ENCODE peak calls at places on chromosome 5, in five cellular contexts. R is tibial nerve; E is IMR-90; L is spleen; Z is effector memory CD4-positive, alpha-beta T cell. S is an unnamed sample. For H3K4me1, the result is how much of the 10 kb centered on the place peaks cover.

GRCh38 chr5:32538031-32538547 is 47.3 kb upstream of the SUB1 start:
- DNase-seq in R (no peak), E (no peak), L (peak), Z (peak), S (no peak)

GRCh38 chr5:180599590-180599914 is 8.3 kb upstream of the SCGB3A1 start:
- DNase-seq in R (no peak), E (no peak), L (no peak), Z (no peak), S (no peak)

GRCh38 chr5:17625686-17626085 is 6.2 kb upstream of the TAF11L13 start:
- DNase-seq in R (no peak), E (no peak), L (no peak), Z (no peak), S (no peak)

GRCh38 chr5:62886603-62887315 is 308.1 kb downstream of the LRRC70 start:
- DNase-seq in R (no peak), E (no peak), L (no peak), Z (no peak), S (no peak)

GRCh38 chr5:372911-373709 is 51.6 kb downstream of the AHRR start:
- DNase-seq in R (no peak), E (no peak), L (peak), Z (no peak), S (no peak)

GRCh38 chr5:147893820-147894219 is 12.5 kb downstream of the C5orf46 start:
- DNase-seq in R (no peak), E (no peak), L (no peak), Z (no peak), S (no peak)

GRCh38 chr5:150945501-150945900 is 40.7 kb upstream of the ZNF300 start:
- DNase-seq in R (no peak), E (peak), L (no peak), Z (no peak), S (no peak)

GRCh38 chr5:1319436-1320343 is 24.8 kb upstream of the TERT start:
- DNase-seq in R (no peak), E (no peak), L (peak), Z (no peak), S (no peak)

GRCh38 chr5:9173281-9174048 is 372.4 kb downstream of the SEMA5A start:
- DNase-seq in R (no peak), E (peak), L (no peak), Z (no peak), S (no peak)

GRCh38 chr5:36610629-36611028 is 4.2 kb downstream of the SLC1A3 start:
- DNase-seq in R (no peak), E (no peak), L (no peak), Z (no peak), S (no peak)

GRCh38 chr5:54551292-54551691 is 33.7 kb downstream of the SNX18 start:
- DNase-seq in R (no peak), E (no peak), L (no peak), Z (no peak), S (no peak)

GRCh38 chr5:113269023-113269997 is 165.5 kb downstream of the TSSK1B start:
- DNase-seq in R (no peak), E (no peak), L (no peak), Z (no peak), S (no peak)

GRCh38 chr5:127187711-127188110 is 102.9 kb upstream of the MEGF10 start:
- DNase-seq in R (no peak), E (no peak), L (no peak), Z (no peak), S (no peak)

GRCh38 chr5:65760504-65761275 is 38.7 kb downstream of the NLN start:
- DNase-seq in R (no peak), E (peak), L (no peak), Z (peak), S (peak)

GRCh38 chr5:40404613-40405012 is 275.1 kb upstream of the PTGER4 start:
- DNase-seq in R (no peak), E (no peak), L (no peak), Z (no peak), S (peak)

GRCh38 chr5:67659288-67659687 is 462.7 kb upstream of the CD180 start:
- DNase-seq in R (no peak), E (no peak), L (no peak), Z (no peak), S (no peak)

GRCh38 chr5:137453476-137454080 is 45.5 kb downstream of the SPOCK1 start:
- DNase-seq in R (no peak), E (peak), L (no peak), Z (no peak), S (peak)

GRCh38 chr5:32030226-32030625 is 143.9 kb downstream of the GOLPH3 start:
- DNase-seq in R (no peak), E (no peak), L (no peak), Z (no peak), S (no peak)

GRCh38 chr5:38807570-38808461 is 38.0 kb upstream of the OSMR start:
- DNase-seq in R (no peak), E (peak), L (no peak), Z (no peak), S (peak)

GRCh38 chr5:137718611-137719010 is 17.3 kb downstream of the KLHL3 start:
- DNase-seq in R (no peak), E (no peak), L (no peak), Z (no peak), S (no peak)

GRCh38 chr5:174271316-174271715 is 225.8 kb downstream of the NSG2 start:
- DNase-seq in R (no peak), E (no peak), L (no peak), Z (no peak), S (no peak)

GRCh38 chr5:171647043-171647899 is 138.3 kb upstream of the SMIM23 start:
- DNase-seq in R (no peak), E (peak), L (no peak), Z (no peak), S (no peak)

GRCh38 chr5:155126573-155126972 is 113.0 kb downstream of the KIF4B start:
- DNase-seq in R (no peak), E (no peak), L (no peak), Z (no peak), S (no peak)

GRCh38 chr5:173890195-173890951 is 2.2 kb downstream of the CPEB4 start:
- DNase-seq in R (no peak), E (peak), L (no peak), Z (no peak), S (peak)

GRCh38 chr5:16713386-16713928 is 96.7 kb upstream of the RETREG1 start:
- DNase-seq in R (no peak), E (peak), L (no peak), Z (no peak), S (no peak)

DNA sequence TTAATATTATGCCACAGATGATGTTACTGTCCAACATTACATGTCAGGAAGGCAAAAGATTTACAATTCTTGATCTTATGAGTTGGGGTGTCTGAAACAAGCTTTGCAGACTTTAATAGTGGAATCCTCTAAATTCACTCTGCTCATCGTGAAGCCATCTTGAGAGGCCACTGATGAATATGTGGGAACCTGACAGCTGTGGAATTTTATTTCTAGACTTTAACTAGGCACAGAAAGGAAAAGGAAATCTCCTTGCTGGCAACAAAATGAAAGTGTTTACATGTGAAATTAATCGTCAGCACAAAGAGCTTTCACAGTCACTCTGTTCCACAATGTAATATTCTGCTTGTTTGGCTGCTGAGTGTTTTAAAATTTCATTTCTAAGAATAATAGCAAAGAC is 14.8 kb downstream of the NREP start:
- DNase-seq in R (no peak), E (no peak), L (no peak), Z (no peak), S (no peak)
- H3K4me3 ChIP-seq in R (no peak), E (no peak), L (no peak), Z (no peak), S (no peak)

GRCh38 chr5:178114325-178115135 is 1.2 kb downstream of the N4BP3 start:
- DNase-seq in R (no peak), E (no peak), L (peak), Z (peak), S (peak)
- H3K27ac ChIP-seq in R (no peak), E (no peak), L (peak), Z (peak), S (no peak)

GRCh38 chr5:132115375-132115774 is 41.8 kb downstream of the CSF2 start:
- DNase-seq in R (no peak), E (no peak), L (no peak), Z (no peak), S (no peak)
- H3K4me1 ChIP-seq in R (under half), E (under half), L (under half), Z (under half), S (under half)

GRCh38 chr5:20305463-20305862 is 317.5 kb upstream of the CDH18 start:
- DNase-seq in R (no peak), E (no peak), L (no peak), Z (no peak), S (no peak)
- H3K4me3 ChIP-seq in R (no peak), E (no peak), L (no peak), Z (no peak), S (no peak)

DNA sequence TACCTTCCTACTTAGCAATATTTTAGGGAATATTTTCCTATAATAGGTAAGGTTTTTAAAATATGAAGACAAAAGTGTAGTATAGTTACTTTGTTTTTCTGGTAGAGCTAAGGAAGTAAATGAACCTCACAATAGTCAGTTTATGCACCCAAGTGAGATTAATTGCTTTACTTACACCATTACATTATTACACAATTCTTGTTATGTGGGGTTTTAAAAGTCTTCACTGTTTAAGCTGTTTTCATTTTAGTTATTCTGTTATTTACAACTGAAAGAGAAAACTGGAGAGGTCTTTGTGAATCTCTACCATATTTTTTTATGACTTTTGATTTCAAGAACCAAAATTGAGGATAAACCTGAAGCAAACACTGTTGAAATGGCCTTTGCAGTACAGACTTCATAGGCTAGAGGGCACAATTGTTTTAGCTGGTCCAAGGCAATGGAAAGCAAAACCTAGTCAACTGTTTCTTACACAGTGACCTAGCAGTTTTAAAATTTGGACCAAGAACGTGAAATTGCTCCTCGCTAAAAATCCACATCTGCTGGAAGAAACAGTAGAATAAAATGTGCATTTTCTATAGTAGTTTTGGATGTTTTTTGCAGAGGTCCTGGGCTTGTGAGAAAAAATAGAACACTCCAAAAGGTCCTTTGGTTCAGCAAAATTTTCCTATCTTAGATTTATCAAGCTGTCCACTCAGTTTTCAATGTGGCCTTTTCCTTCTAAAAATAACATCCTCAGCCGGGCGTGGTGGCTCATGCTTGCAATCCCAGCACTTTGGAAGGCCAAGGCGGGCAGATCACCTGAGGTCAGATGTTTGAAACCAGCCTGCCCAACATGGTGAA is 66.4 kb upstream of the FER start:
- DNase-seq in R (no peak), E (peak), L (no peak), Z (no peak), S (peak)
- H3K27ac ChIP-seq in R (no peak), E (no peak), L (no peak), Z (no peak), S (no peak)

DNA sequence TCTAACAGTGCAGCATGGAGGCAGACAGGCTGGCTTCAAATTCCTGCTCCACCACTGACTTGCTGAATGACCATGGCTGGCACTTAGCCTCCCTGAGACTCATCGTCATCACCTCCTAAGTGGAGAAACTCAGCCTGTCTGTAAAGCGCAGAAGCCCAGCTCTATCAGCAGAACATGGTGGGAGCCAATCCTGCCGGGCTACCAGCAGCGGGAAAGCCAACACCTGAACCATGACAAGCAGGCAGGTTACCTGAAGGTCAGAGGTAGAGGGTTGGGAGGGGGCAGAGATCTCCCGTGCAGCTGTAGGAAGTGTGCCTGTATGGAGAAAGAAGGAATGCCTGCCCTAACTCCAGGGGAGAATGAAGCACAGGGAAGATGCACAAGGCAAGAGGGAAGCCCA is 72.6 kb upstream of the LRRTM2 start:
- DNase-seq in R (no peak), E (no peak), L (no peak), Z (no peak), S (no peak)
- H3K4me1 ChIP-seq in R (half or more), E (under half), L (under half), Z (under half), S (under half)